ENCODE peak calls at places on chromosomes 4 and X, in nine cellular contexts. K, M, I, J, D, R, E, P and Z are unnamed samples. For H3K36me3 and H3K27me3, the result is how much of the 10 kb centered on the place peaks cover.

GRCh38 chr4:82524570-82525152 is 37.1 kb downstream of the TMEM150C start:
- DNase-seq in K (no peak), M (no peak), I (no peak), J (peak), D (no peak), R (no peak), E (no peak), P (no peak), Z (no peak)

GRCh38 chrX:13432376-13432775 is 112.5 kb upstream of the ATXN3L start:
- DNase-seq in K (no peak), M (peak), I (peak), J (peak), D (no peak), R (no peak), E (peak), P (peak), Z (peak)

GRCh38 chrX:122421434-122422121 is 762.5 kb upstream of the GRIA3 start:
- DNase-seq in K (no peak), M (no peak), I (no peak), J (no peak), D (no peak), R (no peak), E (no peak), P (no peak), Z (no peak)

GRCh38 chrX:41621236-41621651 is 67.5 kb upstream of the GPR34 start:
- DNase-seq in K (no peak), M (no peak), I (no peak), J (peak), D (no peak), R (peak), E (peak), P (peak), Z (no peak)

GRCh38 chr4:76305971-76306881 is at the start of gene STBD1:
- DNase-seq in K (peak), M (peak), I (peak), J (peak), D (peak), R (peak), E (peak), P (peak), Z (peak)

GRCh38 chrX:100090931-100091330 is 319.1 kb downstream of the PCDH19 start:
- DNase-seq in K (no peak), M (no peak), I (no peak), J (peak), D (no peak), R (no peak), E (peak), P (no peak), Z (peak)

GRCh38 chr4:84495448-84496221 is 3.5 kb downstream of the NKX6-1 start:
- DNase-seq in K (no peak), M (no peak), I (no peak), J (no peak), D (no peak), R (no peak), E (no peak), P (no peak), Z (no peak)

GRCh38 chrX:48957477-48957826 is at the start of gene OTUD5:
- DNase-seq in K (no peak), M (peak), I (peak), J (no peak), D (peak), R (peak), E (no peak), P (no peak), Z (peak)

DNA sequence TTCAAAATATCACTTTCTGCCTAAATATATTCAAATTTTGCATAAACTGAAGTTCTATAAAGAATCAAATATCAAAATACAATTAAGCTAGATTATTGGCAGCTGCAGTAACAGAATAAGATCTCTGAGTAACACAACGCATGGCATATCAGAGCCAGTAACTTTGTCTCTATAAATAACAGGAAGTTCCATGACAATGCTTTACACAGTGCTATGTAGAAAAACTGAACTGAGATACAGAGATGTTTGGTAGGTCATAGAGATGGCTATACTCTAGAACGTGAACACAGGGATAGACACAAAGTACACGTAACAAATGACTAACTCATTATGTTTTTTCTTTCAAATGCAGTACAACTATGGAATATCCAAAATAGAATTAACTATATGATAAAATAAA is 18.2 kb downstream of the UBE2D3 start:
- DNase-seq in K (no peak), M (no peak), I (no peak), J (no peak), D (no peak), R (no peak), E (no peak), P (no peak), Z (no peak)
- H3K36me3 ChIP-seq in K (under half), M (under half), I (under half), J (under half), D (under half), R (half or more), E (under half), P (under half), Z (half or more)

GRCh38 chr4:8439914-8440490 is 521 bp downstream of the ACOX3 start:
- DNase-seq in K (no peak), M (no peak), I (no peak), J (no peak), D (no peak), R (no peak), E (no peak), P (no peak), Z (no peak)

GRCh38 chr4:8440491-8441311 is at the start of the genes ACOX3 and TRMT44:
- DNase-seq in K (peak), M (peak), I (peak), J (peak), D (peak), R (peak), E (peak), P (peak), Z (peak)

GRCh38 chr4:8441499-8442091 is 1.0 kb downstream of the TRMT44 start:
- DNase-seq in K (no peak), M (no peak), I (no peak), J (no peak), D (no peak), R (no peak), E (no peak), P (no peak), Z (no peak)

GRCh38 chr4:8439168-8439567 is 1.4 kb downstream of the ACOX3 start:
- DNase-seq in K (no peak), M (no peak), I (peak), J (no peak), D (no peak), R (no peak), E (no peak), P (no peak), Z (peak)

DNA sequence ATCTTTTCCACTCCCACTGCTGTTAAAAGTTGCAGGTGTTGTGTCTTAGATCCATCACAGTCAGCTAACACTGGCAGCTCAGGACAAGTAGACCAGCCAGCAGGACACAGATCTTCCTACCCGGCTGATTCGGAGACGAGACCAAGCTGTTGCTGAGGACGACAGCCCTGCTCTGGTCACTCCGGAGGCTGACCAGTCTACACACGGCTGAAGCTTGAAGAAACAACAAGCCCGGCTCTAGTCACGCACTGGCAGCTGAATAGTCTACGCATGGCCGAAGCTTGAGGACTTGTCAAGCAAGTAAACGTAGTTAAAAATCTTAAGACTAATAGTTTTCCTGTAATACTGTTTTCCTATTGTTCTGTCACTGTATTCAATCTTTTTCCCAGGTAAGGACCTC is 1.8 kb downstream of the ACOX3 start:
- DNase-seq in K (no peak), M (no peak), I (peak), J (no peak), D (no peak), R (no peak), E (no peak), P (no peak), Z (no peak)
- H3K4me3 ChIP-seq in K (no peak), M (no peak), I (no peak), J (no peak), D (no peak), R (no peak), E (no peak), P (no peak), Z (no peak)

GRCh38 chr4:112517911-112518310 is 1.9 kb upstream of the NEUROG2 start:
- DNase-seq in K (peak), M (no peak), I (no peak), J (no peak), D (no peak), R (no peak), E (no peak), P (no peak), Z (no peak)

GRCh38 chr4:112519689-112520597 is 4.0 kb upstream of the NEUROG2 start:
- DNase-seq in K (no peak), M (no peak), I (no peak), J (no peak), D (no peak), R (peak), E (no peak), P (no peak), Z (no peak)

GRCh38 chr4:112517067-112517588 is 1.1 kb upstream of the NEUROG2 start:
- DNase-seq in K (no peak), M (no peak), I (no peak), J (no peak), D (no peak), R (peak), E (no peak), P (no peak), Z (no peak)

GRCh38 chr4:112520598-112521122 is 4.7 kb upstream of the NEUROG2 start:
- DNase-seq in K (no peak), M (no peak), I (no peak), J (no peak), D (no peak), R (peak), E (no peak), P (no peak), Z (no peak)

GRCh38 chr4:112518675-112519074 is 2.7 kb upstream of the NEUROG2 start:
- DNase-seq in K (no peak), M (no peak), I (no peak), J (no peak), D (no peak), R (no peak), E (no peak), P (no peak), Z (no peak)
- H3K27me3 ChIP-seq in K (under half), M (under half), I (under half), J (half or more), D (under half), R (half or more), E (half or more), P (half or more), Z (half or more)

DNA sequence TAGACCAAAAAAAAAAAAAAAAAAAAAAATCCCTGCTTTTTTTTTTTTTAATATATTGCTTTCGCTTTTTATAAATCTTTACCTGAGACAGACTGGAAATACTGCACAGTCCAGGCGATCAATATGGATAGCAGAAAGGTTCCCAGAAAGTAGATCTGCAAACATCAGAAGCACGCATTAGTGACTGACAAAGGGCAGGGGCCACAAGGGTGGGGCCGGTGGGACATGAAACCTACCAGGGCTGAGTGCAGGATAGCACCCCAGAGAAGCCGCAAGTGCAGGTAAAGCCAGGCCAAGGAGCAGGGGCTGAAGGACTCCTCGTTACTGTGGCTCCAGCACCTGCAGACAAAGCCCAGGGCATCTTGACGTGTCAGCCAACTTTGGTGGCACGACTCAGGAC is 101.8 kb downstream of the SLC34A2 start:
- DNase-seq in K (no peak), M (no peak), I (no peak), J (no peak), D (no peak), R (no peak), E (no peak), P (no peak), Z (no peak)
- H3K36me3 ChIP-seq in K (under half), M (under half), I (under half), J (under half), D (under half), R (under half), E (under half), P (under half), Z (under half)

GRCh38 chr4:48018112-48018511 is 1.5 kb downstream of the NIPAL1 start:
- DNase-seq in K (no peak), M (no peak), I (no peak), J (no peak), D (no peak), R (no peak), E (no peak), P (no peak), Z (no peak)
- H3K4me3 ChIP-seq in K (no peak), M (no peak), I (no peak), J (peak), D (no peak), R (no peak), E (no peak), P (no peak), Z (no peak)

GRCh38 chrX:50712777-50713176 is 101.2 kb downstream of the SHROOM4 start:
- DNase-seq in K (no peak), M (no peak), I (no peak), J (no peak), D (no peak), R (no peak), E (no peak), P (no peak), Z (no peak)
- H3K27me3 ChIP-seq in K (under half), M (under half), I (under half), J (under half), D (under half), R (under half), E (under half), P (under half), Z (under half)